ENCODE peak calls at places on chromosome 5, in five cellular contexts. J, V, W, T and O are unnamed samples.

GRCh38 chr5:144634138-144634537 is 463.5 kb downstream of the KCTD16 start:
- DNase-seq in J (no peak), T (no peak), W (no peak), V (no peak), O (no peak)

GRCh38 chr5:65620021-65620420 is 4.1 kb downstream of the TRIM23 start:
- DNase-seq in J (no peak), W (no peak), T (no peak), V (no peak), O (no peak)

GRCh38 chr5:72817076-72817476 is 615 bp downstream of the TNPO1 start:
- DNase-seq in J (peak), V (peak), W (peak), T (no peak), O (no peak)

GRCh38 chr5:57034517-57034916 is 82.6 kb upstream of the MIER3 start:
- DNase-seq in V (no peak), T (no peak), W (no peak), J (no peak), O (no peak)

GRCh38 chr5:111069839-111070238 is 1.7 kb upstream of the TSLP start:
- DNase-seq in J (no peak), V (no peak), W (peak), T (no peak), O (no peak)

GRCh38 chr5:69484891-69485290 is 7.7 kb upstream of the OCLN start:
- DNase-seq in T (no peak), W (peak), V (no peak), J (no peak), O (no peak)

GRCh38 chr5:14901462-14902051 is 30.0 kb upstream of the ANKH start:
- DNase-seq in T (no peak), J (no peak), V (no peak), W (peak), O (no peak)

GRCh38 chr5:163504091-163504931 is 1.1 kb upstream of the MAT2B start:
- DNase-seq in J (peak), V (no peak), W (peak), T (no peak), O (peak)

GRCh38 chr5:66143473-66144073 is 527 bp upstream of the SREK1 start:
- DNase-seq in J (no peak), V (no peak), W (no peak), T (no peak), O (no peak)

GRCh38 chr5:167453518-167454020 is 837.9 kb upstream of the WWC1 start:
- DNase-seq in V (no peak), W (no peak), J (no peak), T (no peak), O (no peak)